ENCODE peak calls at places on chromosome 5, in six cellular contexts. B, L, E, H, S and W are unnamed samples.

GRCh38 chr5:54743997-54744788 is 226.6 kb downstream of the SNX18 start:
- DNase-seq in B (peak; percentile 12), L (no peak), E (no peak), H (no peak), S (no peak), W (no peak)

GRCh38 chr5:78760411-78761169 is 112.0 kb upstream of the LHFPL2 start:
- DNase-seq in B (peak; percentile 37), L (no peak), E (no peak), H (no peak), S (no peak), W (no peak)

GRCh38 chr5:159452480-159453167 is 122.3 kb upstream of the IL12B start:
- DNase-seq in B (no peak), L (no peak), E (no peak), H (no peak), S (no peak), W (no peak)

GRCh38 chr5:15574806-15575205 is 74.8 kb downstream of the FBXL7 start:
- DNase-seq in B (no peak), L (no peak), E (no peak), H (no peak), S (no peak), W (no peak)

GRCh38 chr5:150571836-150572235 is 63.9 kb downstream of the NDST1 start:
- DNase-seq in B (no peak), L (no peak), E (no peak), H (no peak), S (no peak), W (no peak)

GRCh38 chr5:17398439-17398838 is 99.6 kb upstream of the TAF11L2 start:
- DNase-seq in B (no peak), L (no peak), E (peak; percentile 60), H (no peak), S (no peak), W (no peak)

GRCh38 chr5:132426525-132427138 is 57.1 kb downstream of the SLC22A5 start:
- DNase-seq in B (peak; percentile 81), L (no peak), E (peak; percentile 67), H (peak; percentile 65), S (peak; percentile 87), W (no peak)

GRCh38 chr5:107553063-107553676 is 117.6 kb downstream of the EFNA5 start:
- DNase-seq in B (no peak), L (no peak), E (no peak), H (no peak), S (no peak), W (no peak)

GRCh38 chr5:104189909-104190308 is 627.3 kb upstream of the NUDT12 start:
- DNase-seq in B (no peak), L (no peak), E (peak; percentile 2), H (no peak), S (no peak), W (no peak)

GRCh38 chr5:38996123-38996522 is 78.1 kb downstream of the RICTOR start:
- DNase-seq in B (no peak), L (no peak), E (no peak), H (no peak), S (no peak), W (no peak)

GRCh38 chr5:32710335-32710858 is 724 bp upstream of the NPR3 start:
- DNase-seq in B (no peak), L (no peak), E (peak; percentile 41), H (peak; percentile 66), S (peak; percentile 48), W (no peak)

GRCh38 chr5:146520731-146521130 is 4.7 kb upstream of the GPR151 start:
- DNase-seq in B (no peak), L (peak; percentile 2), E (no peak), H (no peak), S (no peak), W (no peak)

GRCh38 chr5:161513952-161514351 is 32.6 kb downstream of the GABRB2 start:
- DNase-seq in B (no peak), L (no peak), E (no peak), H (no peak), S (no peak), W (no peak)

GRCh38 chr5:61665939-61666621 is 334.0 kb downstream of the ZSWIM6 start:
- DNase-seq in B (no peak), L (no peak), E (no peak), H (no peak), S (peak; percentile 34), W (no peak)

GRCh38 chr5:73201547-73202513 is 28.8 kb downstream of the TMEM174 start:
- DNase-seq in B (peak; percentile 11), L (peak; percentile 78), E (peak; percentile 89), H (peak; percentile 92), S (peak; percentile 69), W (peak; percentile 58)

GRCh38 chr5:96350678-96351077 is 82.4 kb downstream of the PCSK1 start:
- DNase-seq in B (no peak), L (no peak), E (no peak), H (no peak), S (no peak), W (no peak)

GRCh38 chr5:167916261-167916660 is 375.2 kb upstream of the WWC1 start:
- DNase-seq in B (no peak), L (no peak), E (no peak), H (no peak), S (no peak), W (no peak)

GRCh38 chr5:172410839-172411238 is 43.5 kb downstream of the SH3PXD2B start:
- DNase-seq in B (no peak), L (no peak), E (no peak), H (no peak), S (no peak), W (no peak)

GRCh38 chr5:87541033-87541432 is 128.3 kb upstream of the CCNH start:
- DNase-seq in B (no peak), L (peak; percentile 34), E (peak; percentile 19), H (no peak), S (peak; percentile 59), W (peak; percentile 64)

GRCh38 chr5:130520211-130520610 is 615.9 kb downstream of the CHSY3 start:
- DNase-seq in B (no peak), L (no peak), E (no peak), H (no peak), S (no peak), W (no peak)

GRCh38 chr5:174222891-174223290 is 177.4 kb downstream of the NSG2 start:
- DNase-seq in B (no peak), L (no peak), E (no peak), H (no peak), S (no peak), W (no peak)

GRCh38 chr5:142958933-142959682 is 188.9 kb downstream of the ARHGAP26 start:
- DNase-seq in B (no peak), L (no peak), E (no peak), H (no peak), S (peak; percentile 34), W (no peak)

DNA sequence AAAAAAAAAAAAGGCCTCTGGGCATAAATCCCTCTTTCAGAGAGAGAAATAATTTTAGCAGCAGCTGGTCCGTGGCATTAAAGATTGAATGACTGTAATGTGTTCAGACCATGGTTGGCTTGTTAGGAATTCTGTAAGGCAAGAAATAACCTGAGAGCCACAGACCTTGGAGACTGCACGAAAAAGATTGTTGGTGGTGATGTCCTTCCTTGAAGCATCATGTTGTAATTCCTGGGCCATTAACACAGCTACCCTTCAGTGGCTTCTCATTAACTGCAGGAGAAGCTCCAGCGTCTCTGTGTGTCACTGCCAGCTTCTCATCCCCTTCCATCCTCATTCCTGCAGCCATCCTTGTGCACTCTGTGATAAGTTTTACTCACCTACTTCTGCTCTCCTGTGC is 79.1 kb downstream of the SGCD start:
- DNase-seq in B (no peak), L (no peak), E (no peak), H (no peak), S (no peak), W (no peak)
- H3K27ac ChIP-seq in B (no peak overlapping the region), L (no peak overlapping the region), E (no peak overlapping the region), H (peak overlapping the region; percentile 47), S (no peak overlapping the region), W (no peak overlapping the region)

DNA sequence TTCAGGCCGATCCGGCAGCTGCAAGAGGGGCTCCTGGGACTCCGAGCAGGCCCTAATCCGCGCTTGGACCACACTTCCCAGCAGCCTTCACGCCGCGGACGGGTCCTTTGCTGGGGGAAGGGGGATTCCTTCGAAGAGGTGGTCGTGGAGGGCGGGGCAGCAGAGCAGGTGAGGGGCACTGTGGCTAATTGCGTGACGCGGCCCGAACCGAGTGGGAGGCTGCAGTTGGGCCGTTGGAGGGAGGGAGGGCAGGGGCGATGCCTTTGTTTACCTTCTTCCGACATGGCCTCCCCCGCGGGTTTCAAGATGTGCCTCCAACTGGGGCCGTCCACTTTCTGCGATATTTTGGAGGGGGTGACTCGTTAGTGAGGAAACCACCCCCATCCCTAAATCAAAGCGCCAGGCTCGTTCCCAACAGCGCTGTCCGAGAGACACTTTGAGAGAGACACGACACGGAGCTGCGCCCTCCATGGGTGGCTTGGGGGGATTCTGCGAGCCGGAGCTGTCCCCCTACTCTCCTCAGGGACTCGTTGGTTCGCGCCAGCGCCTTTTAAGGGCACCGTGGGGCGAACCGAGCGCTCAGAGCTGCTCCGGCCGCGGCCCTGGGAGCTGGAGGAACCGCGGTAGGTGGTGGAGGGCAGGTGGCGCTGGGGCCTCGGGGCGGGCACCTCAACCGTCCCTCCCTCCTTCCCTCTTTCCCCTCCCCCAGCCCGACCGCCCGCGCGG is at the start of gene FAM53C:
- DNase-seq in B (peak; percentile 74), L (peak; percentile 89), E (peak; percentile 93), H (peak; percentile 84), S (peak; percentile 93), W (peak; percentile 82)
- TF ChIP-seq CTCF in B (no peak), L (no peak), E (no peak), H (no peak), S (no peak), W (no peak)

GRCh38 chr5:141359790-141360426 is at the start of gene PCDHGB2:
- DNase-seq in B (no peak), L (peak; percentile 40), E (peak; percentile 62), H (no peak), S (no peak), W (no peak)
- H3K4me3 ChIP-seq in B (no peak within 1 kb of the TSS), L (no peak within 1 kb of the TSS), E (peak within 1 kb of the TSS; percentile 33), H (no peak within 1 kb of the TSS), S (no peak within 1 kb of the TSS), W (peak within 1 kb of the TSS; percentile 51)

GRCh38 chr5:1638658-1639400 is 115.1 kb upstream of the LPCAT1 start:
- DNase-seq in B (no peak), L (no peak), E (no peak), H (no peak), S (no peak), W (peak; percentile 10)

GRCh38 chr5:1637639-1638481 is 114.1 kb upstream of the LPCAT1 start:
- DNase-seq in B (no peak), L (no peak), E (no peak), H (no peak), S (no peak), W (peak; percentile 25)

GRCh38 chr5:1640276-1640898 is 116.6 kb upstream of the LPCAT1 start:
- DNase-seq in B (no peak), L (no peak), E (no peak), H (no peak), S (no peak), W (peak; percentile 24)

GRCh38 chr5:1641041-1641440 is 117.3 kb upstream of the LPCAT1 start:
- DNase-seq in B (no peak), L (no peak), E (no peak), H (no peak), S (no peak), W (no peak)

GRCh38 chr5:1639757-1640156 is 116.0 kb upstream of the LPCAT1 start:
- DNase-seq in B (no peak), L (no peak), E (no peak), H (no peak), S (no peak), W (no peak)
- H3K27ac ChIP-seq in B (no peak overlapping the region), L (no peak overlapping the region), E (no peak overlapping the region), H (no peak overlapping the region), S (no peak overlapping the region), W (no peak overlapping the region)